ENCODE peak calls at places on chromosomes 3 and 15, in four cellular contexts. A is HepG2, V is GM23338, X is fibroblast of lung. H is an unnamed sample.

GRCh38 chr15:92797168-92798052 is 102.7 kb upstream of the CHD2 start:
- DNase-seq in A (peak; percentile 78), X (peak; percentile 87), V (peak; percentile 93), H (no peak)

GRCh38 chr3:67384790-67385397 is 269.5 kb downstream of the SUCLG2 start:
- DNase-seq in X (peak; percentile 57), V (peak; percentile 83), A (peak; percentile 23), H (peak; percentile 42)

GRCh38 chr15:74461847-74462511 is 1.0 kb upstream of the UBL7 start:
- DNase-seq in A (no peak), V (peak; percentile 61), X (no peak), H (no peak)

GRCh38 chr3:196486263-196486662 is 17.3 kb downstream of the RNF168 start:
- DNase-seq in V (no peak), X (no peak), A (no peak), H (no peak)

GRCh38 chr15:25620466-25620865 is 181.6 kb upstream of the UBE3A start:
- DNase-seq in V (no peak), X (no peak), A (no peak), H (no peak)

GRCh38 chr15:57526076-57526475 is 65.6 kb upstream of the MYZAP start:
- DNase-seq in X (no peak), V (no peak), A (no peak), H (no peak)

GRCh38 chr3:187209501-187209900 is 12.2 kb downstream of the RTP1 start:
- DNase-seq in X (no peak), V (no peak), A (no peak), H (no peak)

GRCh38 chr3:43866529-43867353 is 176.0 kb downstream of the ABHD5 start:
- DNase-seq in V (no peak), A (no peak), X (peak; percentile 48), H (peak; percentile 93)

GRCh38 chr15:53462631-53463030 is 296.8 kb downstream of the WDR72 start:
- DNase-seq in X (no peak), V (no peak), A (no peak), H (no peak)

GRCh38 chr3:102258666-102259227 is 176.1 kb upstream of the ZPLD1 start:
- DNase-seq in V (no peak), A (no peak), X (no peak), H (no peak)

GRCh38 chr3:195467641-195468390 is 25.0 kb upstream of the ACAP2 start:
- DNase-seq in X (no peak), A (no peak), V (no peak), H (peak; percentile 66)

GRCh38 chr3:98151241-98151640 is 4.0 kb downstream of the OR5H14 start:
- DNase-seq in X (no peak), V (no peak), A (no peak), H (no peak)

GRCh38 chr15:49978171-49978570 is 140.9 kb downstream of the ATP8B4 start:
- DNase-seq in A (no peak), V (no peak), X (no peak), H (no peak)

GRCh38 chr15:39852237-39852636 is 67.8 kb downstream of the GPR176 start:
- DNase-seq in X (peak; percentile 95), A (no peak), V (no peak), H (no peak)

GRCh38 chr3:197333901-197334639 is 35.7 kb upstream of the DLG1 start:
- DNase-seq in A (no peak), X (no peak), V (no peak), H (no peak)

GRCh38 chr3:123568034-123568433 is 16.8 kb downstream of the HACD2 start:
- DNase-seq in V (no peak), A (no peak), X (no peak), H (no peak)

GRCh38 chr3:185151959-185152432 is 864 bp downstream of the C3orf70 start:
- DNase-seq in X (peak; percentile 28), A (no peak), V (no peak), H (no peak)

GRCh38 chr3:67608034-67608433 is 46.4 kb downstream of the SUCLG2 start:
- DNase-seq in A (no peak), V (no peak), X (no peak), H (no peak)

GRCh38 chr15:60392986-60393811 is 4.6 kb downstream of the ANXA2 start:
- DNase-seq in A (peak; percentile 99), X (peak; percentile 98), V (no peak), H (peak; percentile 92)

GRCh38 chr15:38698215-38698614 is 133.6 kb upstream of the RASGRP1 start:
- DNase-seq in A (no peak), V (no peak), X (no peak), H (no peak)

GRCh38 chr15:66477011-66477410 is 20.6 kb downstream of the SNAPC5 start:
- DNase-seq in X (no peak), A (no peak), V (no peak), H (no peak)

GRCh38 chr3:111691293-111691909 is 96.3 kb upstream of the ZBED2 start:
- DNase-seq in V (peak; percentile 68), X (peak; percentile 72), A (peak; percentile 51), H (peak; percentile 75)

GRCh38 chr15:58165661-58166060 is 27.5 kb downstream of the AQP9 start:
- DNase-seq in X (peak; percentile 58), A (peak; percentile 5), V (no peak), H (no peak)

GRCh38 chr3:174986685-174987084 is 127.6 kb downstream of the NAALADL2 start:
- DNase-seq in V (no peak), A (no peak), X (peak; percentile 58), H (peak; percentile 88)

GRCh38 chr15:62262305-62262941 is 97.3 kb upstream of the C2CD4B start:
- DNase-seq in X (peak; percentile 36), A (no peak), V (peak; percentile 45), H (no peak)

GRCh38 chr3:77835916-77836315 is 796.0 kb downstream of the ROBO2 start:
- DNase-seq in V (no peak), X (peak; percentile 73), A (no peak), H (no peak)

GRCh38 chr3:57918123-57918837 is 89.9 kb upstream of the FLNB start:
- DNase-seq in X (peak; percentile 85), V (no peak), A (no peak), H (no peak)

DNA sequence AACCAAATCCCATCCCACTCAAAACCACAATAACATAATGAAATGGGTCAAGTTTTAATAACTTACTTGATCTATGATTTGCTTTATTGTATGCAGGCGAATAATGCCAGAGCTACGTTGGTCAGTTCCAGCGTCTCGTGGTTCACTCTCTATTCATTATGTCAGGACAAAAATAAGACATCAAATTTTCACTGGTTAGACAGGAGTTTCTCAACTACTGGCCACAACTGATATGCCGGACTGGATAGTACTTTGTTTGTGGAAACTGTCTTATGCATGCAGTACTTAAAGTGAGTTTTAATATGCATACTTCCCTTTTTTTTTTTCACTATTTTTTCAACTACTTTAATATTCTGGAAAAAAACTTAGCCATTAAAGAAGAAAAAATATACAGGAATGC is 94.4 kb downstream of the TJP1 start:
- DNase-seq in X (no peak), V (no peak), A (no peak), H (no peak)
- H3K36me3 ChIP-seq in X (peaks cover 7% of the 10 kb centered on the region), V (peaks cover 58% of the 10 kb centered on the region), A (peaks cover 12% of the 10 kb centered on the region), H (peaks cover 75% of the 10 kb centered on the region)

GRCh38 chr3:79516795-79517194 is 251.0 kb downstream of the ROBO1 start:
- DNase-seq in V (no peak), X (no peak), A (no peak), H (no peak)

GRCh38 chr3:79517766-79518413 is 249.9 kb downstream of the ROBO1 start:
- DNase-seq in A (peak; percentile 24), X (peak; percentile 55), V (peak; percentile 70), H (peak; percentile 65)

DNA sequence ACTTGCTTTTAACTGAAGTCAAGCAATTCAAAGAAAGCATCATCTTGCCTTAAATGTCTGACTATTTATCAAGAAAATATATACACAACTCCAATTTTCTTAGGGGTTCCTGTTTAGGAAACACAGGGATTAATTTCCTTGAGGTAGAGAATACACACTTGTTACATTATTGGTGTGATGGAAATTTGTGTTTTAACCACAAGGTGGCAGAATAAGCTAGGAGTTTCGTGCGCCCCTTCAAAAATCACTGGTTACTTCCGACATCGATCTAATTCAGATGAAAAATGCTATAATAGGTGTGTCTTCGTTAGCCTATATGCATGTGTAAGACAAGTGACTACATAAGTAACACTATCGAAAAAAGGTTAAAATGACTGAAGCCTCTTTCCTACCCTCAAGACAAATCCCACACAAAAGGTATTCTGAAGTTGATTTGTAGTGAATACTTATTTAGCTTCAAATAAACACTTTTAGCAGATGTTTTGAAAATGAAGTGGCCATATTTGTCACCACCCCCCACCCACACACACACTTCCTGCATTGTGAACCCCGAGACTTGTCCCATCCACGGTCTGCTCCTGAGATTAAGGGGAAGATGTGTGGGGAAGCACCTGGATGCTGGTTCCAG is 246.5 kb downstream of the ROBO1 start:
- DNase-seq in X (peak; percentile 57), V (peak; percentile 72), A (peak; percentile 35), H (no peak)
- H3K4me2 ChIP-seq in X (no peak overlapping the region), V (no peak overlapping the region), A (no peak overlapping the region), H (no peak overlapping the region)

GRCh38 chr15:69531302-69532027 is 78.8 kb downstream of the RPLP1 start:
- DNase-seq in V (peak; percentile 68), X (no peak), A (no peak), H (no peak)
- TF ChIP-seq CTCF in V (no peak), X (no peak), A (no peak), H (no peak)

GRCh38 chr3:189914799-189915198 is 205.9 kb downstream of the P3H2 start:
- DNase-seq in A (no peak), V (no peak), X (peak; percentile 91), H (peak; percentile 17)
- H3K36me3 ChIP-seq in A (no peaks in the 10 kb centered on the region), V (no peaks in the 10 kb centered on the region), X (no peaks in the 10 kb centered on the region), H (no peaks in the 10 kb centered on the region)

H was measured in osteoblast.